ENCODE peak calls at places on chromosomes 1 and 21, in nine cellular contexts. F, A, L, K, W, X, T, N and M are unnamed samples. For H3K4me1, the result is how much of the 10 kb centered on the place peaks cover.

GRCh38 chr21:34865922-34866271 is 183.2 kb downstream of the RUNX1 start:
- DNase-seq in F (no peak), A (no peak), L (no peak), K (peak), W (no peak), X (no peak), T (no peak), N (no peak), M (no peak)

GRCh38 chr1:56081151-56081550 is 498.2 kb downstream of the PLPP3 start:
- DNase-seq in F (peak), A (peak), L (no peak), K (no peak), W (no peak), X (no peak), T (peak), N (no peak), M (no peak)

GRCh38 chr1:183029591-183030000 is 6.4 kb downstream of the LAMC1 start:
- DNase-seq in F (no peak), A (no peak), L (no peak), K (no peak), W (peak), X (no peak), T (peak), N (no peak), M (no peak)

GRCh38 chr1:201562659-201563405 is 23.9 kb downstream of the NAV1 start:
- DNase-seq in F (no peak), A (no peak), L (no peak), K (no peak), W (peak), X (no peak), T (peak), N (no peak), M (no peak)

GRCh38 chr1:61079898-61080336 is 2.4 kb upstream of the NFIA start:
- DNase-seq in F (peak), A (peak), L (peak), K (peak), W (peak), X (peak), T (peak), N (no peak), M (no peak)

GRCh38 chr21:34615487-34615814 is 538 bp upstream of the RCAN1 start:
- DNase-seq in F (no peak), A (no peak), L (no peak), K (no peak), W (no peak), X (no peak), T (no peak), N (no peak), M (no peak)

GRCh38 chr1:223652436-223652901 is 13.0 kb downstream of the CAPN8 start:
- DNase-seq in F (no peak), A (no peak), L (no peak), K (peak), W (peak), X (no peak), T (peak), N (no peak), M (no peak)

GRCh38 chr1:168273575-168273974 is 7.1 kb upstream of the TBX19 start:
- DNase-seq in F (no peak), A (no peak), L (no peak), K (no peak), W (no peak), X (no peak), T (peak), N (no peak), M (no peak)

GRCh38 chr1:74964508-74964907 is 169.7 kb upstream of the LHX8 start:
- DNase-seq in F (peak), A (no peak), L (no peak), K (no peak), W (peak), X (no peak), T (peak), N (no peak), M (no peak)

GRCh38 chr21:41916888-41917433 is 36.9 kb downstream of the C2CD2 start:
- DNase-seq in F (no peak), A (no peak), L (no peak), K (no peak), W (no peak), X (no peak), T (no peak), N (no peak), M (no peak)

GRCh38 chr1:217327901-217328300 is 303.0 kb downstream of the GPATCH2 start:
- DNase-seq in F (no peak), A (no peak), L (no peak), K (no peak), W (no peak), X (no peak), T (no peak), N (no peak), M (no peak)

GRCh38 chr1:64864018-64864945 is 102.1 kb downstream of the JAK1 start:
- DNase-seq in F (peak), A (peak), L (peak), K (no peak), W (no peak), X (peak), T (no peak), N (peak), M (peak)

GRCh38 chr1:178155478-178156255 is 61.8 kb downstream of the RASAL2 start:
- DNase-seq in F (no peak), A (no peak), L (no peak), K (no peak), W (no peak), X (no peak), T (peak), N (no peak), M (no peak)

GRCh38 chr21:45348591-45349327 is 56.2 kb upstream of the COL18A1 start:
- DNase-seq in F (peak), A (peak), L (no peak), K (no peak), W (no peak), X (no peak), T (no peak), N (no peak), M (no peak)

GRCh38 chr1:3837685-3838084 is 19.3 kb downstream of the CEP104 start:
- DNase-seq in F (no peak), A (no peak), L (no peak), K (no peak), W (no peak), X (no peak), T (no peak), N (no peak), M (no peak)

GRCh38 chr21:45317401-45318145 is 29.9 kb upstream of the POFUT2 start:
- DNase-seq in F (peak), A (peak), L (no peak), K (peak), W (peak), X (no peak), T (peak), N (no peak), M (no peak)

GRCh38 chr1:1067284-1068076 is 6.6 kb downstream of the RNF223 start:
- DNase-seq in F (no peak), A (no peak), L (no peak), K (no peak), W (no peak), X (peak), T (no peak), N (no peak), M (no peak)

GRCh38 chr1:55363261-55363660 is 148.1 kb upstream of the USP24 start:
- DNase-seq in F (no peak), A (no peak), L (no peak), K (no peak), W (no peak), X (no peak), T (peak), N (no peak), M (no peak)

GRCh38 chr1:16984717-16985116 is 4.3 kb upstream of the MFAP2 start:
- DNase-seq in F (peak), A (peak), L (no peak), K (peak), W (peak), X (peak), T (peak), N (no peak), M (no peak)

GRCh38 chr21:25689226-25689625 is 45.5 kb downstream of the ATP5PF start:
- DNase-seq in F (no peak), A (no peak), L (no peak), K (no peak), W (no peak), X (no peak), T (peak), N (no peak), M (no peak)

GRCh38 chr1:46812065-46812750 is 13.4 kb downstream of the CYP4B1 start:
- DNase-seq in F (peak), A (peak), L (no peak), K (no peak), W (no peak), X (no peak), T (no peak), N (no peak), M (no peak)

GRCh38 chr1:84834419-84835064 is 58.5 kb downstream of the LPAR3 start:
- DNase-seq in F (no peak), A (no peak), L (no peak), K (no peak), W (peak), X (no peak), T (peak), N (no peak), M (no peak)

GRCh38 chr1:201468844-201469644 is at the start of gene PHLDA3:
- DNase-seq in F (peak), A (peak), L (no peak), K (peak), W (peak), X (peak), T (peak), N (no peak), M (peak)

GRCh38 chr1:109794319-109795132 is 30.8 kb upstream of the EPS8L3 start:
- DNase-seq in F (peak), A (no peak), L (no peak), K (no peak), W (no peak), X (no peak), T (peak), N (no peak), M (no peak)

GRCh38 chr1:193629875-193630274 is 443.5 kb upstream of the B3GALT2 start:
- DNase-seq in F (no peak), A (no peak), L (no peak), K (no peak), W (no peak), X (no peak), T (peak), N (no peak), M (no peak)

GRCh38 chr1:27356628-27357280 is 10.0 kb downstream of the MAP3K6 start:
- DNase-seq in F (no peak), A (no peak), L (peak), K (no peak), W (no peak), X (no peak), T (no peak), N (no peak), M (peak)

GRCh38 chr1:38728176-38728908 is 131.2 kb downstream of the RRAGC start:
- DNase-seq in F (peak), A (peak), L (no peak), K (peak), W (peak), X (peak), T (peak), N (no peak), M (no peak)

GRCh38 chr1:226989081-226989747 is 49.1 kb downstream of the COQ8A start:
- DNase-seq in F (no peak), A (no peak), L (no peak), K (no peak), W (no peak), X (no peak), T (no peak), N (no peak), M (no peak)

GRCh38 chr1:155042789-155043188 is 8.3 kb upstream of the ADAM15 start:
- DNase-seq in F (no peak), A (no peak), L (no peak), K (no peak), W (no peak), X (no peak), T (no peak), N (no peak), M (no peak)

GRCh38 chr1:196501760-196502428 is 106.3 kb downstream of the KCNT2 start:
- DNase-seq in F (no peak), A (no peak), L (no peak), K (no peak), W (no peak), X (no peak), T (no peak), N (no peak), M (no peak)

GRCh38 chr1:31196685-31197084 is 43.0 kb downstream of the NKAIN1 start:
- DNase-seq in F (no peak), A (no peak), L (no peak), K (no peak), W (peak), X (no peak), T (peak), N (no peak), M (no peak)

GRCh38 chr21:16195476-16195875 is 465.7 kb downstream of the USP25 start:
- DNase-seq in F (no peak), A (no peak), L (no peak), K (no peak), W (peak), X (no peak), T (peak), N (no peak), M (no peak)

GRCh38 chr1:196056966-196057365 is 551.3 kb downstream of the KCNT2 start:
- DNase-seq in F (no peak), A (no peak), L (no peak), K (peak), W (no peak), X (no peak), T (no peak), N (no peak), M (no peak)

GRCh38 chr1:44276006-44276405 is 62.7 kb downstream of the DMAP1 start:
- DNase-seq in F (no peak), A (no peak), L (no peak), K (no peak), W (no peak), X (no peak), T (peak), N (no peak), M (no peak)

GRCh38 chr1:91428182-91428798 is 23.7 kb upstream of the HFM1 start:
- DNase-seq in F (no peak), A (no peak), L (no peak), K (peak), W (no peak), X (no peak), T (no peak), N (no peak), M (no peak)

GRCh38 chr1:229221106-229222019 is 49.5 kb upstream of the RAB4A start:
- DNase-seq in F (no peak), A (no peak), L (no peak), K (peak), W (peak), X (peak), T (no peak), N (no peak), M (no peak)

GRCh38 chr1:27428316-27429028 is 36.0 kb downstream of the GPR3 start:
- DNase-seq in F (peak), A (peak), L (no peak), K (no peak), W (no peak), X (no peak), T (no peak), N (no peak), M (no peak)

GRCh38 chr1:115837762-115838421 is 3.0 kb downstream of the NHLH2 start:
- DNase-seq in F (no peak), A (no peak), L (no peak), K (peak), W (no peak), X (no peak), T (no peak), N (no peak), M (no peak)
- H3K4me3 ChIP-seq in F (peak), A (peak), L (no peak), K (peak), W (no peak), X (no peak), T (no peak), N (no peak), M (no peak)

GRCh38 chr1:209767105-209767504 is 11.3 kb downstream of the TRAF3IP3 start:
- DNase-seq in F (no peak), A (no peak), L (no peak), K (no peak), W (peak), X (no peak), T (no peak), N (no peak), M (no peak)

GRCh38 chr1:209769171-209769904 is 13.5 kb downstream of the TRAF3IP3 start:
- DNase-seq in F (peak), A (peak), L (peak), K (no peak), W (peak), X (peak), T (peak), N (peak), M (peak)

GRCh38 chr1:209768354-209768774 is 12.5 kb downstream of the TRAF3IP3 start:
- DNase-seq in F (no peak), A (no peak), L (peak), K (no peak), W (peak), X (no peak), T (no peak), N (peak), M (peak)

GRCh38 chr1:209766051-209766450 is 10.2 kb downstream of the TRAF3IP3 start:
- DNase-seq in F (no peak), A (no peak), L (no peak), K (no peak), W (peak), X (no peak), T (no peak), N (no peak), M (no peak)

DNA sequence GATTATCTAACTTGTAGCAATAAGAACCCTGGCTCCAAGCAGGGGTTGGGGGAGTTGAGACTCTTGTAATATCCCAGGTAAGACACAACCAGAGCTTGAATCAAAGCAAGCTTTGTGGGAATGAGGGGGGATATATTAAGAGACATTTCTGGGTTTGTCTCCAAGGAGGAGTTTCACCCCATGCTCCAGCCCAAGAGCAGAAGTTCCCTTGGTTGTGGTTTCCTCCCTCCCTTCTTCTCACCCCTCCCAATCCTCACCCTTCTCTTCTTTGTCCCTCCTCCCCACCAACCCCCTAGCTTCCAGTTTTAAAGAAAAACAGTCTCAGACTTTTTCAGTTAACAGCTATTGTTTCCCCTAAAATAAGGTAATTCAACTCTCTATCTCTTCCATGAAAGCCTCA is 11.9 kb downstream of the TRAF3IP3 start:
- DNase-seq in F (no peak), A (no peak), L (no peak), K (no peak), W (peak), X (no peak), T (no peak), N (no peak), M (no peak)
- H3K4me1 ChIP-seq in F (under half), A (under half), L (half or more), K (under half), W (under half), X (under half), T (under half), N (half or more), M (half or more)

GRCh38 chr1:198656500-198656932 is 17.7 kb downstream of the PTPRC start:
- DNase-seq in F (peak), A (no peak), L (peak), K (no peak), W (peak), X (no peak), T (no peak), N (peak), M (peak)
- H3K4me3 ChIP-seq in F (no peak), A (peak), L (peak), K (no peak), W (no peak), X (no peak), T (no peak), N (peak), M (peak)

GRCh38 chr1:180168786-180169640 is 14.3 kb downstream of the QSOX1 start:
- DNase-seq in F (no peak), A (no peak), L (no peak), K (peak), W (no peak), X (peak), T (no peak), N (no peak), M (no peak)
- H3K4me1 ChIP-seq in F (under half), A (under half), L (under half), K (under half), W (under half), X (under half), T (under half), N (under half), M (under half)

GRCh38 chr1:206021008-206021795 is 2.5 kb downstream of the CTSE start:
- DNase-seq in F (no peak), A (no peak), L (no peak), K (no peak), W (no peak), X (no peak), T (no peak), N (no peak), M (no peak)

GRCh38 chr1:206021796-206022365 is 1.8 kb downstream of the CTSE start:
- DNase-seq in F (no peak), A (no peak), L (no peak), K (no peak), W (peak), X (no peak), T (peak), N (no peak), M (no peak)

GRCh38 chr1:206022766-206023165 is 929 bp downstream of the CTSE start:
- DNase-seq in F (no peak), A (no peak), L (no peak), K (no peak), W (no peak), X (no peak), T (no peak), N (no peak), M (no peak)

GRCh38 chr1:206025283-206025820 is 1.7 kb upstream of the CTSE start:
- DNase-seq in F (no peak), A (no peak), L (no peak), K (no peak), W (peak), X (no peak), T (peak), N (no peak), M (no peak)

DNA sequence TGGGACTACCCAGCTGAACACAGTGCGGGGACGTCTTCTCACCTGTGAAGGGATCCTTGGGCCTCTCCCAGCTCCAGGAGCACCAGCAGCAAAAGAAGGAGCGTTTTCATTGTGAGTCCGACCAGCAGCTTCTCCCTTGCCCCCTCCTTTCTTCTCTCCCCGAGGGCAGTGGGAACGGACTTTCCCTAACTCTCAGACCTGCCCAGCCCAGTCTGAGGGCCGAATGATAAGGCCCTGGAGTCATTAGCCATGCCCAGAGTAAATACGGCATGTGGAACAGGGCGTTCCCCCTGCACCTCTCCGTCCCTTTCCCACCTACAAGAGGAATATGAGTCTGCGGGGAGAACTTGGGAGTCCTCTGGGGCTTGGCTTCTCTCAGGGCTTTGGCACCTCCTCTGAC is at the start of gene CTSE:
- DNase-seq in F (no peak), A (no peak), L (no peak), K (no peak), W (no peak), X (no peak), T (no peak), N (no peak), M (no peak)
- H3K4me3 ChIP-seq in F (no peak), A (no peak), L (no peak), K (no peak), W (no peak), X (no peak), T (no peak), N (no peak), M (no peak)

GRCh38 chr1:47818682-47819502 is 178.3 kb downstream of the TRABD2B start:
- DNase-seq in F (no peak), A (no peak), L (no peak), K (no peak), W (no peak), X (no peak), T (peak), N (no peak), M (no peak)

GRCh38 chr1:47823016-47823843 is 174.0 kb downstream of the TRABD2B start:
- DNase-seq in F (no peak), A (no peak), L (no peak), K (no peak), W (no peak), X (no peak), T (no peak), N (no peak), M (no peak)

GRCh38 chr1:47817861-47818260 is 179.3 kb downstream of the TRABD2B start:
- DNase-seq in F (no peak), A (no peak), L (no peak), K (no peak), W (no peak), X (no peak), T (no peak), N (no peak), M (no peak)

GRCh38 chr1:47816325-47817071 is 180.7 kb downstream of the TRABD2B start:
- DNase-seq in F (no peak), A (no peak), L (no peak), K (no peak), W (no peak), X (no peak), T (no peak), N (no peak), M (no peak)

GRCh38 chr1:47819503-47819888 is 177.7 kb downstream of the TRABD2B start:
- DNase-seq in F (no peak), A (no peak), L (no peak), K (no peak), W (no peak), X (no peak), T (no peak), N (no peak), M (no peak)
- H3K4me1 ChIP-seq in F (under half), A (under half), L (under half), K (under half), W (under half), X (under half), T (under half), N (under half), M (under half)